ENCODE peak calls at places on chromosomes 12 and 14, in ten cellular contexts. M is cardiac muscle cell; A is bronchial epithelial cell; Z is NCI-H1092 treated with DMSO at 0.1 percent for 48 hours; U is H9; L is head of caudate nucleus; H is stimulated activated CD4-positive, alpha-beta T cell treated with anti-CD3 and anti-CD28 coated beads, Interleukin-4, amount 100 ng/mL, for 4 hours; T is non-pigmented ciliary epithelial cell; W is substantia nigra; D is aorta. X is an unnamed sample.
A peak's percentile ranks its signal among the peaks of the same experiment; 100 is the strongest.

GRCh38 chr12:7017870-7018349 is 366 bp downstream of the LPCAT3 start:
- DNase-seq in W (no peak), L (peak; percentile 19), Z (peak; percentile 27), U (no peak), H (no peak), D (no peak), T (no peak), A (no peak), M (no peak), X (no peak)

GRCh38 chr12:128178971-128179370 is 88.0 kb upstream of the TMEM132C start:
- DNase-seq in D (no peak), A (peak; percentile 29), Z (no peak), U (no peak), H (no peak), M (no peak), T (no peak), L (no peak), W (no peak), X (no peak)

GRCh38 chr14:51552768-51553426 is 98.8 kb upstream of the FRMD6 start:
- DNase-seq in A (peak; percentile 63), L (no peak), Z (peak; percentile 83), U (no peak), M (peak; percentile 47), W (no peak), D (no peak), T (no peak), H (no peak), X (no peak)

GRCh38 chr14:78933948-78934524 is 763.9 kb downstream of the NRXN3 start:
- DNase-seq in W (no peak), Z (peak; percentile 37), L (no peak), D (no peak), M (peak; percentile 33), A (peak; percentile 39), H (no peak), U (no peak), T (peak; percentile 3), X (peak; percentile 26)

GRCh38 chr14:90460136-90460535 is 63.3 kb downstream of the CALM1 start:
- DNase-seq in W (no peak), T (no peak), M (no peak), A (no peak), L (no peak), U (no peak), Z (no peak), D (no peak), H (no peak), X (no peak)

GRCh38 chr12:94263011-94263786 is 114.8 kb downstream of the PLXNC1 start:
- DNase-seq in Z (no peak), W (no peak), T (no peak), H (peak; percentile 61), D (no peak), L (no peak), A (no peak), M (no peak), U (no peak), X (no peak)

GRCh38 chr14:90839024-90839888 is 23.0 kb upstream of the TTC7B start:
- DNase-seq in D (no peak), L (no peak), M (no peak), U (no peak), A (no peak), T (no peak), W (peak; percentile 24), Z (no peak), H (no peak), X (peak; percentile 34)

GRCh38 chr14:88242426-88242825 is 80.6 kb downstream of the KCNK10 start:
- DNase-seq in M (no peak), D (no peak), H (no peak), T (no peak), U (no peak), Z (no peak), L (no peak), A (no peak), W (no peak), X (no peak)

GRCh38 chr14:36508418-36509051 is 11.5 kb downstream of the NKX2-1 start:
- DNase-seq in U (peak; percentile 61), L (no peak), H (no peak), A (no peak), Z (no peak), M (no peak), T (no peak), D (no peak), W (no peak), X (no peak)

GRCh38 chr14:51304956-51305355 is 64.9 kb downstream of the TMX1 start:
- DNase-seq in H (no peak), W (no peak), A (peak; percentile 87), U (no peak), L (no peak), M (peak; percentile 21), D (no peak), Z (no peak), T (peak; percentile 95), X (no peak)

GRCh38 chr12:79194595-79194994 is 330.0 kb downstream of the SYT1 start:
- DNase-seq in A (peak; percentile 48), W (no peak), H (no peak), Z (no peak), T (no peak), M (no peak), U (no peak), L (no peak), D (no peak), X (no peak)

GRCh38 chr14:23106747-23107045 is 1.9 kb upstream of the CIROP start:
- DNase-seq in D (no peak), W (no peak), T (no peak), U (no peak), A (no peak), L (no peak), H (no peak), Z (no peak), M (no peak), X (no peak)

GRCh38 chr12:59372971-59373370 is 222.9 kb upstream of the SLC16A7 start:
- DNase-seq in W (no peak), M (no peak), T (no peak), Z (no peak), A (peak; percentile 28), L (peak; percentile 23), H (no peak), U (peak; percentile 60), D (no peak), X (peak; percentile 59)